ENCODE peak calls at places on chromosomes 6 and 20, in ten cellular contexts. T, S, F, P, V, D, Q, B, U and Y are unnamed samples.

GRCh38 chr20:4603724-4604123 is 118.0 kb upstream of the PRND start:
- DNase-seq in T (no peak), S (peak), F (no peak), P (no peak), V (no peak), D (no peak), Q (no peak), B (peak), U (no peak), Y (no peak)

GRCh38 chr6:6008648-6009421 is 2.1 kb upstream of the NRN1 start:
- DNase-seq in T (peak), S (peak), F (peak), P (peak), V (no peak), D (no peak), Q (no peak), B (no peak), U (peak), Y (peak)

GRCh38 chr6:16752206-16752867 is 8.9 kb downstream of the ATXN1 start:
- DNase-seq in T (peak), S (peak), F (no peak), P (no peak), V (no peak), D (no peak), Q (no peak), B (peak), U (no peak), Y (no peak)

GRCh38 chr20:2162125-2162822 is 60.6 kb downstream of the STK35 start:
- DNase-seq in T (no peak), S (no peak), F (no peak), P (no peak), V (no peak), D (no peak), Q (no peak), B (no peak), U (no peak), Y (no peak)

GRCh38 chr20:13348301-13349239 is 127.5 kb downstream of the ISM1 start:
- DNase-seq in T (peak), S (no peak), F (no peak), P (no peak), V (no peak), D (no peak), Q (no peak), B (peak), U (no peak), Y (no peak)

GRCh38 chr6:166541366-166541765 is 45.1 kb downstream of the RAMACL start:
- DNase-seq in T (no peak), S (no peak), F (no peak), P (no peak), V (no peak), D (no peak), Q (no peak), B (no peak), U (no peak), Y (no peak)

GRCh38 chr6:34017106-34017805 is 128.6 kb downstream of the GRM4 start:
- DNase-seq in T (no peak), S (no peak), F (no peak), P (no peak), V (no peak), D (no peak), Q (no peak), B (no peak), U (no peak), Y (no peak)

GRCh38 chr6:70180904-70181599 is 121.8 kb downstream of the COL9A1 start:
- DNase-seq in T (no peak), S (peak), F (no peak), P (no peak), V (no peak), D (no peak), Q (no peak), B (no peak), U (no peak), Y (no peak)

GRCh38 chr6:107154131-107154906 is 39.0 kb upstream of the BEND3 start:
- DNase-seq in T (no peak), S (no peak), F (no peak), P (no peak), V (no peak), D (no peak), Q (no peak), B (no peak), U (no peak), Y (peak)

GRCh38 chr6:19802656-19803055 is 34.5 kb upstream of the ID4 start:
- DNase-seq in T (no peak), S (no peak), F (no peak), P (no peak), V (no peak), D (no peak), Q (no peak), B (no peak), U (no peak), Y (peak)

GRCh38 chr6:26571592-26572296 is 25.0 kb upstream of the ABT1 start:
- DNase-seq in T (peak), S (peak), F (peak), P (no peak), V (no peak), D (no peak), Q (no peak), B (peak), U (peak), Y (peak)

GRCh38 chr20:36573103-36573797 is at the start of gene TGIF2:
- DNase-seq in T (peak), S (peak), F (peak), P (peak), V (peak), D (peak), Q (peak), B (peak), U (peak), Y (peak)

GRCh38 chr6:130129781-130130246 is 92.9 kb downstream of the SAMD3 start:
- DNase-seq in T (no peak), S (no peak), F (no peak), P (no peak), V (no peak), D (no peak), Q (no peak), B (peak), U (no peak), Y (no peak)

GRCh38 chr20:20450461-20451027 is 82.6 kb downstream of the INSM1 start:
- DNase-seq in T (no peak), S (no peak), F (peak), P (no peak), V (no peak), D (no peak), Q (no peak), B (no peak), U (peak), Y (no peak)

GRCh38 chr20:51554538-51555165 is 12.1 kb upstream of the NFATC2 start:
- DNase-seq in T (no peak), S (peak), F (no peak), P (no peak), V (no peak), D (no peak), Q (no peak), B (no peak), U (no peak), Y (no peak)

GRCh38 chr6:157428418-157429202 is 47.6 kb downstream of the ZDHHC14 start:
- DNase-seq in T (no peak), S (peak), F (no peak), P (no peak), V (no peak), D (no peak), Q (no peak), B (no peak), U (no peak), Y (no peak)

GRCh38 chr20:46837083-46837482 is 57.6 kb upstream of the EYA2 start:
- DNase-seq in T (no peak), S (no peak), F (no peak), P (no peak), V (no peak), D (no peak), Q (no peak), B (no peak), U (no peak), Y (no peak)

GRCh38 chr6:35600659-35601125 is 88.0 kb upstream of the TULP1 start:
- DNase-seq in T (no peak), S (no peak), F (no peak), P (no peak), V (no peak), D (no peak), Q (no peak), B (peak), U (no peak), Y (no peak)